ENCODE peak calls at places on chromosomes 3 and 15, in five cellular contexts. One of them, this sample, is unnamed.

GRCh38 chr3:169477790-169478189 is 185.7 kb downstream of the MECOM start:
- DNase-seq in stimulated activated naive CD8-positive, alpha-beta T cell treated with anti-CD3 and anti-CD28 coated beads, Interleukin-15, Interleukin-2, amounts not matched to agents 100 U/mL and 50 U/mL, for 24 hours: no peak
- DNase-seq in NCI-H1436 treated with DMSO at 0.1 percent for 48 hours: no peak
- DNase-seq in iris pigment epithelial cell: no peak
- DNase-seq in progenitor cell of endocrine pancreas: no peak
- DNase-seq in this sample: no peak

GRCh38 chr3:30258426-30259392 is 347.7 kb upstream of the TGFBR2 start:
- DNase-seq in stimulated activated naive CD8-positive, alpha-beta T cell treated with anti-CD3 and anti-CD28 coated beads, Interleukin-15, Interleukin-2, amounts not matched to agents 100 U/mL and 50 U/mL, for 24 hours: no peak
- DNase-seq in progenitor cell of endocrine pancreas: no peak
- DNase-seq in iris pigment epithelial cell: no peak
- DNase-seq in NCI-H1436 treated with DMSO at 0.1 percent for 48 hours: peak
- DNase-seq in this sample: peak

GRCh38 chr15:67124111-67124510 is 58.7 kb downstream of the SMAD3 start:
- DNase-seq in iris pigment epithelial cell: no peak
- DNase-seq in progenitor cell of endocrine pancreas: no peak
- DNase-seq in NCI-H1436 treated with DMSO at 0.1 percent for 48 hours: no peak
- DNase-seq in stimulated activated naive CD8-positive, alpha-beta T cell treated with anti-CD3 and anti-CD28 coated beads, Interleukin-15, Interleukin-2, amounts not matched to agents 100 U/mL and 50 U/mL, for 24 hours: no peak
- DNase-seq in this sample: no peak

GRCh38 chr3:50230833-50231125 is 5.2 kb upstream of the GNAI2 start:
- DNase-seq in stimulated activated naive CD8-positive, alpha-beta T cell treated with anti-CD3 and anti-CD28 coated beads, Interleukin-15, Interleukin-2, amounts not matched to agents 100 U/mL and 50 U/mL, for 24 hours: no peak
- DNase-seq in progenitor cell of endocrine pancreas: no peak
- DNase-seq in NCI-H1436 treated with DMSO at 0.1 percent for 48 hours: no peak
- DNase-seq in iris pigment epithelial cell: peak
- DNase-seq in this sample: no peak

GRCh38 chr15:70199601-70200000 is 101.9 kb upstream of the TLE3 start:
- DNase-seq in iris pigment epithelial cell: no peak
- DNase-seq in NCI-H1436 treated with DMSO at 0.1 percent for 48 hours: no peak
- DNase-seq in stimulated activated naive CD8-positive, alpha-beta T cell treated with anti-CD3 and anti-CD28 coated beads, Interleukin-15, Interleukin-2, amounts not matched to agents 100 U/mL and 50 U/mL, for 24 hours: no peak
- DNase-seq in progenitor cell of endocrine pancreas: no peak
- DNase-seq in this sample: no peak

GRCh38 chr3:35932995-35933394 is 293.7 kb downstream of the ARPP21 start:
- DNase-seq in NCI-H1436 treated with DMSO at 0.1 percent for 48 hours: no peak
- DNase-seq in stimulated activated naive CD8-positive, alpha-beta T cell treated with anti-CD3 and anti-CD28 coated beads, Interleukin-15, Interleukin-2, amounts not matched to agents 100 U/mL and 50 U/mL, for 24 hours: no peak
- DNase-seq in progenitor cell of endocrine pancreas: no peak
- DNase-seq in iris pigment epithelial cell: peak
- DNase-seq in this sample: peak

GRCh38 chr3:69441028-69441427 is 55.1 kb upstream of the FRMD4B start:
- DNase-seq in progenitor cell of endocrine pancreas: no peak
- DNase-seq in stimulated activated naive CD8-positive, alpha-beta T cell treated with anti-CD3 and anti-CD28 coated beads, Interleukin-15, Interleukin-2, amounts not matched to agents 100 U/mL and 50 U/mL, for 24 hours: no peak
- DNase-seq in iris pigment epithelial cell: no peak
- DNase-seq in NCI-H1436 treated with DMSO at 0.1 percent for 48 hours: no peak
- DNase-seq in this sample: no peak

GRCh38 chr3:32246079-32246675 is 7.7 kb downstream of the CMTM8 start:
- DNase-seq in iris pigment epithelial cell: no peak
- DNase-seq in stimulated activated naive CD8-positive, alpha-beta T cell treated with anti-CD3 and anti-CD28 coated beads, Interleukin-15, Interleukin-2, amounts not matched to agents 100 U/mL and 50 U/mL, for 24 hours: no peak
- DNase-seq in NCI-H1436 treated with DMSO at 0.1 percent for 48 hours: no peak
- DNase-seq in progenitor cell of endocrine pancreas: no peak
- DNase-seq in this sample: no peak

GRCh38 chr15:97521894-97522293 is 438.6 kb upstream of the ARRDC4 start:
- DNase-seq in stimulated activated naive CD8-positive, alpha-beta T cell treated with anti-CD3 and anti-CD28 coated beads, Interleukin-15, Interleukin-2, amounts not matched to agents 100 U/mL and 50 U/mL, for 24 hours: no peak
- DNase-seq in NCI-H1436 treated with DMSO at 0.1 percent for 48 hours: no peak
- DNase-seq in iris pigment epithelial cell: no peak
- DNase-seq in progenitor cell of endocrine pancreas: no peak
- DNase-seq in this sample: no peak

GRCh38 chr15:92797168-92798052 is 102.7 kb upstream of the CHD2 start:
- DNase-seq in NCI-H1436 treated with DMSO at 0.1 percent for 48 hours: no peak
- DNase-seq in stimulated activated naive CD8-positive, alpha-beta T cell treated with anti-CD3 and anti-CD28 coated beads, Interleukin-15, Interleukin-2, amounts not matched to agents 100 U/mL and 50 U/mL, for 24 hours: no peak
- DNase-seq in iris pigment epithelial cell: peak
- DNase-seq in progenitor cell of endocrine pancreas: no peak
- DNase-seq in this sample: peak

GRCh38 chr15:89630974-89631901 is 24.0 kb downstream of the KIF7 start:
- DNase-seq in stimulated activated naive CD8-positive, alpha-beta T cell treated with anti-CD3 and anti-CD28 coated beads, Interleukin-15, Interleukin-2, amounts not matched to agents 100 U/mL and 50 U/mL, for 24 hours: no peak
- DNase-seq in iris pigment epithelial cell: no peak
- DNase-seq in progenitor cell of endocrine pancreas: no peak
- DNase-seq in NCI-H1436 treated with DMSO at 0.1 percent for 48 hours: no peak
- DNase-seq in this sample: no peak

GRCh38 chr15:31472636-31473383 is 146.2 kb downstream of the KLF13 start:
- DNase-seq in stimulated activated naive CD8-positive, alpha-beta T cell treated with anti-CD3 and anti-CD28 coated beads, Interleukin-15, Interleukin-2, amounts not matched to agents 100 U/mL and 50 U/mL, for 24 hours: peak
- DNase-seq in progenitor cell of endocrine pancreas: no peak
- DNase-seq in NCI-H1436 treated with DMSO at 0.1 percent for 48 hours: no peak
- DNase-seq in iris pigment epithelial cell: peak
- DNase-seq in this sample: no peak

GRCh38 chr15:43538091-43538490 is 20.7 kb downstream of the MAP1A start:
- DNase-seq in progenitor cell of endocrine pancreas: no peak
- DNase-seq in stimulated activated naive CD8-positive, alpha-beta T cell treated with anti-CD3 and anti-CD28 coated beads, Interleukin-15, Interleukin-2, amounts not matched to agents 100 U/mL and 50 U/mL, for 24 hours: no peak
- DNase-seq in iris pigment epithelial cell: no peak
- DNase-seq in NCI-H1436 treated with DMSO at 0.1 percent for 48 hours: no peak
- DNase-seq in this sample: no peak

GRCh38 chr15:94040523-94041248 is 190.7 kb upstream of the MCTP2 start:
- DNase-seq in stimulated activated naive CD8-positive, alpha-beta T cell treated with anti-CD3 and anti-CD28 coated beads, Interleukin-15, Interleukin-2, amounts not matched to agents 100 U/mL and 50 U/mL, for 24 hours: no peak
- DNase-seq in iris pigment epithelial cell: no peak
- DNase-seq in progenitor cell of endocrine pancreas: no peak
- DNase-seq in NCI-H1436 treated with DMSO at 0.1 percent for 48 hours: no peak
- DNase-seq in this sample: no peak

GRCh38 chr15:101406796-101407195 is 82.7 kb downstream of the PCSK6 start:
- DNase-seq in iris pigment epithelial cell: no peak
- DNase-seq in progenitor cell of endocrine pancreas: no peak
- DNase-seq in stimulated activated naive CD8-positive, alpha-beta T cell treated with anti-CD3 and anti-CD28 coated beads, Interleukin-15, Interleukin-2, amounts not matched to agents 100 U/mL and 50 U/mL, for 24 hours: no peak
- DNase-seq in NCI-H1436 treated with DMSO at 0.1 percent for 48 hours: no peak
- DNase-seq in this sample: no peak

GRCh38 chr3:52364322-52364721 is 48.2 kb downstream of the DNAH1 start:
- DNase-seq in progenitor cell of endocrine pancreas: no peak
- DNase-seq in NCI-H1436 treated with DMSO at 0.1 percent for 48 hours: no peak
- DNase-seq in stimulated activated naive CD8-positive, alpha-beta T cell treated with anti-CD3 and anti-CD28 coated beads, Interleukin-15, Interleukin-2, amounts not matched to agents 100 U/mL and 50 U/mL, for 24 hours: no peak
- DNase-seq in iris pigment epithelial cell: no peak
- DNase-seq in this sample: no peak

GRCh38 chr15:59887211-59887610 is 116.9 kb upstream of the FOXB1 start:
- DNase-seq in stimulated activated naive CD8-positive, alpha-beta T cell treated with anti-CD3 and anti-CD28 coated beads, Interleukin-15, Interleukin-2, amounts not matched to agents 100 U/mL and 50 U/mL, for 24 hours: no peak
- DNase-seq in iris pigment epithelial cell: no peak
- DNase-seq in progenitor cell of endocrine pancreas: no peak
- DNase-seq in NCI-H1436 treated with DMSO at 0.1 percent for 48 hours: no peak
- DNase-seq in this sample: no peak

GRCh38 chr3:141656771-141657170 is 81.3 kb upstream of the RNF7 start:
- DNase-seq in NCI-H1436 treated with DMSO at 0.1 percent for 48 hours: no peak
- DNase-seq in progenitor cell of endocrine pancreas: no peak
- DNase-seq in iris pigment epithelial cell: peak
- DNase-seq in stimulated activated naive CD8-positive, alpha-beta T cell treated with anti-CD3 and anti-CD28 coated beads, Interleukin-15, Interleukin-2, amounts not matched to agents 100 U/mL and 50 U/mL, for 24 hours: no peak
- DNase-seq in this sample: no peak

GRCh38 chr3:49422379-49423248 is at the start of gene AMT:
- DNase-seq in stimulated activated naive CD8-positive, alpha-beta T cell treated with anti-CD3 and anti-CD28 coated beads, Interleukin-15, Interleukin-2, amounts not matched to agents 100 U/mL and 50 U/mL, for 24 hours: no peak
- DNase-seq in progenitor cell of endocrine pancreas: peak
- DNase-seq in iris pigment epithelial cell: peak
- DNase-seq in NCI-H1436 treated with DMSO at 0.1 percent for 48 hours: no peak
- DNase-seq in this sample: no peak

GRCh38 chr3:11389570-11390268 is 117.5 kb downstream of the ATG7 start:
- DNase-seq in progenitor cell of endocrine pancreas: no peak
- DNase-seq in stimulated activated naive CD8-positive, alpha-beta T cell treated with anti-CD3 and anti-CD28 coated beads, Interleukin-15, Interleukin-2, amounts not matched to agents 100 U/mL and 50 U/mL, for 24 hours: no peak
- DNase-seq in NCI-H1436 treated with DMSO at 0.1 percent for 48 hours: no peak
- DNase-seq in iris pigment epithelial cell: peak
- DNase-seq in this sample: no peak

GRCh38 chr3:188119846-188120245 is 34.1 kb upstream of the LPP start:
- DNase-seq in stimulated activated naive CD8-positive, alpha-beta T cell treated with anti-CD3 and anti-CD28 coated beads, Interleukin-15, Interleukin-2, amounts not matched to agents 100 U/mL and 50 U/mL, for 24 hours: no peak
- DNase-seq in iris pigment epithelial cell: no peak
- DNase-seq in NCI-H1436 treated with DMSO at 0.1 percent for 48 hours: no peak
- DNase-seq in progenitor cell of endocrine pancreas: no peak
- DNase-seq in this sample: no peak

GRCh38 chr3:132629928-132630327 is 29.7 kb downstream of the ACAD11 start:
- DNase-seq in NCI-H1436 treated with DMSO at 0.1 percent for 48 hours: no peak
- DNase-seq in progenitor cell of endocrine pancreas: no peak
- DNase-seq in iris pigment epithelial cell: peak
- DNase-seq in stimulated activated naive CD8-positive, alpha-beta T cell treated with anti-CD3 and anti-CD28 coated beads, Interleukin-15, Interleukin-2, amounts not matched to agents 100 U/mL and 50 U/mL, for 24 hours: no peak
- DNase-seq in this sample: no peak

GRCh38 chr3:50221413-50222168 is 14.4 kb upstream of the GNAI2 start:
- DNase-seq in progenitor cell of endocrine pancreas: no peak
- DNase-seq in iris pigment epithelial cell: no peak
- DNase-seq in NCI-H1436 treated with DMSO at 0.1 percent for 48 hours: no peak
- DNase-seq in stimulated activated naive CD8-positive, alpha-beta T cell treated with anti-CD3 and anti-CD28 coated beads, Interleukin-15, Interleukin-2, amounts not matched to agents 100 U/mL and 50 U/mL, for 24 hours: no peak
- DNase-seq in this sample: no peak